ENCODE peak calls at places on chromosomes 6 and 20, in eight cellular contexts. One of them, this sample, is unnamed.

GRCh38 chr20:8454137-8454712 is 322.2 kb downstream of the PLCB1 start:
- DNase-seq in neural crest cell: no peak
- DNase-seq in AG10803: peak
- DNase-seq in coronary artery: no peak
- DNase-seq in AG04450: peak
- DNase-seq in AG09319: peak
- DNase-seq in ovary: no peak
- DNase-seq in GM13976: peak
- DNase-seq in this sample: peak

GRCh38 chr20:2879148-2879547 is 5.9 kb downstream of the PTPRA start:
- DNase-seq in coronary artery: no peak
- DNase-seq in AG10803: peak
- DNase-seq in GM13976: no peak
- DNase-seq in AG09319: peak
- DNase-seq in ovary: no peak
- DNase-seq in neural crest cell: no peak
- DNase-seq in AG04450: peak
- DNase-seq in this sample: peak

GRCh38 chr20:16020971-16021370 is 552.3 kb downstream of the KIF16B start:
- DNase-seq in AG10803: peak
- DNase-seq in AG09319: no peak
- DNase-seq in coronary artery: no peak
- DNase-seq in AG04450: no peak
- DNase-seq in ovary: no peak
- DNase-seq in neural crest cell: no peak
- DNase-seq in GM13976: no peak
- DNase-seq in this sample: peak

GRCh38 chr20:24531202-24531601 is 61.8 kb downstream of the SYNDIG1 start:
- DNase-seq in AG10803: no peak
- DNase-seq in AG04450: no peak
- DNase-seq in coronary artery: no peak
- DNase-seq in neural crest cell: no peak
- DNase-seq in GM13976: no peak
- DNase-seq in AG09319: no peak
- DNase-seq in ovary: no peak
- DNase-seq in this sample: no peak

GRCh38 chr6:135030056-135030473 is 24.6 kb downstream of the HBS1L start:
- DNase-seq in AG04450: no peak
- DNase-seq in AG10803: no peak
- DNase-seq in neural crest cell: no peak
- DNase-seq in ovary: no peak
- DNase-seq in coronary artery: no peak
- DNase-seq in AG09319: no peak
- DNase-seq in GM13976: peak
- DNase-seq in this sample: no peak

GRCh38 chr6:40733290-40733689 is 146.1 kb upstream of the LRFN2 start:
- DNase-seq in AG04450: no peak
- DNase-seq in GM13976: no peak
- DNase-seq in coronary artery: no peak
- DNase-seq in ovary: no peak
- DNase-seq in AG09319: no peak
- DNase-seq in neural crest cell: no peak
- DNase-seq in AG10803: no peak
- DNase-seq in this sample: no peak

GRCh38 chr6:21738180-21739094 is 144.9 kb downstream of the SOX4 start:
- DNase-seq in coronary artery: no peak
- DNase-seq in GM13976: no peak
- DNase-seq in ovary: no peak
- DNase-seq in AG04450: no peak
- DNase-seq in AG09319: no peak
- DNase-seq in neural crest cell: no peak
- DNase-seq in AG10803: no peak
- DNase-seq in this sample: peak

GRCh38 chr6:48560408-48560807 is 449.4 kb upstream of the PTCHD4 start:
- DNase-seq in GM13976: no peak
- DNase-seq in AG10803: no peak
- DNase-seq in ovary: no peak
- DNase-seq in AG04450: no peak
- DNase-seq in neural crest cell: no peak
- DNase-seq in coronary artery: no peak
- DNase-seq in AG09319: no peak
- DNase-seq in this sample: peak

GRCh38 chr6:151387581-151387980 is 3.8 kb downstream of the ZBTB2 start:
- DNase-seq in ovary: no peak
- DNase-seq in AG09319: no peak
- DNase-seq in AG04450: peak
- DNase-seq in coronary artery: no peak
- DNase-seq in GM13976: no peak
- DNase-seq in neural crest cell: no peak
- DNase-seq in AG10803: peak
- DNase-seq in this sample: peak

GRCh38 chr6:138692978-138693909 is 80.3 kb upstream of the CCDC28A start:
- DNase-seq in AG04450: peak
- DNase-seq in AG10803: peak
- DNase-seq in neural crest cell: peak
- DNase-seq in coronary artery: no peak
- DNase-seq in AG09319: no peak
- DNase-seq in GM13976: peak
- DNase-seq in ovary: peak
- DNase-seq in this sample: peak
- TF ChIP-seq CTCF in AG04450: peak
- TF ChIP-seq CTCF in AG10803: no peak
- TF ChIP-seq CTCF in neural crest cell: no peak
- TF ChIP-seq CTCF in coronary artery: no peak
- TF ChIP-seq CTCF in AG09319: no peak
- TF ChIP-seq CTCF in GM13976: no peak
- TF ChIP-seq CTCF in ovary: no peak
- TF ChIP-seq CTCF in this sample: peak

GRCh38 chr6:139135578-139136545 is 982 bp downstream of the HECA start:
- DNase-seq in AG10803: no peak
- DNase-seq in AG09319: no peak
- DNase-seq in coronary artery: no peak
- DNase-seq in GM13976: peak
- DNase-seq in neural crest cell: peak
- DNase-seq in AG04450: no peak
- DNase-seq in ovary: peak
- DNase-seq in this sample: peak
- TF ChIP-seq CTCF in AG10803: no peak
- TF ChIP-seq CTCF in AG09319: no peak
- TF ChIP-seq CTCF in coronary artery: no peak
- TF ChIP-seq CTCF in GM13976: no peak
- TF ChIP-seq CTCF in neural crest cell: peak
- TF ChIP-seq CTCF in AG04450: no peak
- TF ChIP-seq CTCF in ovary: no peak
- TF ChIP-seq CTCF in this sample: peak

DNA sequence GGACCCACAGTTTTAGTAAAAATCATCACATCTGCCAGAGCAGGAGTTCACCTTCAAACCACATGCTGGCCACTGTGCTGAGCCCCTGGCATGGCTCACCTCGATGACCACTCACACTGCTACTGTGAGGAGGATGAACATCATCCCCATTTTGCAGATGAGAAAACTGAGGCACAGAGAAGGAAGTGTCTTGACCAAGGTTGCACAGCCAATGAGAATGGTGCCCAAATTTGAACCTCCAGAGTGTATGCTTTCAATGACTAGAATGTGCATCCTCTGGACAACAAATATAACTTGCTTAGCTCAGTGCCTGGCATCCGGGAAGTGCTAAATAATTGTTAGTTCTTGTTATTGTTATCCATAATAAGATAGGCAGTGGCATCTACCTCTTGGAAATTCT is 37.2 kb upstream of the FAM83D start:
- DNase-seq in neural crest cell: no peak
- DNase-seq in coronary artery: no peak
- DNase-seq in AG10803: no peak
- DNase-seq in GM13976: no peak
- DNase-seq in AG04450: no peak
- DNase-seq in AG09319: no peak
- DNase-seq in ovary: no peak
- DNase-seq in this sample: no peak
- TF ChIP-seq CTCF in neural crest cell: no peak
- TF ChIP-seq CTCF in coronary artery: no peak
- TF ChIP-seq CTCF in AG10803: no peak
- TF ChIP-seq CTCF in GM13976: no peak
- TF ChIP-seq CTCF in AG04450: no peak
- TF ChIP-seq CTCF in AG09319: no peak
- TF ChIP-seq CTCF in ovary: no peak
- TF ChIP-seq CTCF in this sample: no peak

DNA sequence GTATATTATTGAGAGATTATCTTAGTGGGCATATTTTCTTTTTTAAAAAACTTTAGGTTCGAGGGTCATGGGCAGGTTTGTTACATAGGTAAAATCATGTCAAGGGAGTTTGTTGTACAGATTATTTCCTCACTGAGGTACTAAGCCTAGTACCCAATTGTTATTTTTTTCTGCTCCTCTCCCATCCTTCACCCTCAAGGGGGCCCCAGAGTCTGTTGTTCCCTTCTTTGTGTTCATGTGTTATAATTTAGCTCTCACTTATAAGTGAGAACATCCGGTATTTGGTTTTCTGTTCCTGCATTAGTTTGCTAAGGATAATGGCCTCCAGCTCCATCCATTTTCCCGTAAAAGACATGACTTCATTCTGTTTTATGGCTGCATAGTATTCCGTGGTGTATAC is 247.9 kb upstream of the RAB32 start:
- DNase-seq in ovary: no peak
- DNase-seq in neural crest cell: no peak
- DNase-seq in coronary artery: no peak
- DNase-seq in AG10803: no peak
- DNase-seq in GM13976: no peak
- DNase-seq in AG09319: no peak
- DNase-seq in AG04450: no peak
- DNase-seq in this sample: no peak
- TF ChIP-seq CTCF in ovary: no peak
- TF ChIP-seq CTCF in neural crest cell: no peak
- TF ChIP-seq CTCF in coronary artery: no peak
- TF ChIP-seq CTCF in AG10803: peak
- TF ChIP-seq CTCF in GM13976: no peak
- TF ChIP-seq CTCF in AG09319: no peak
- TF ChIP-seq CTCF in AG04450: no peak
- TF ChIP-seq CTCF in this sample: no peak